ENCODE peak calls at places on chromosomes 6 and 20, in ten cellular contexts. X, E, R, N, T, D, L, S, A and F are unnamed samples.

GRCh38 chr6:17865243-17865642 is 122.2 kb downstream of the KIF13A start:
- DNase-seq in X (no peak), E (no peak), R (no peak), N (no peak), T (no peak), D (peak), L (peak), S (no peak), A (no peak), F (peak)

GRCh38 chr20:438581-439469 is 23.5 kb downstream of the TBC1D20 start:
- DNase-seq in X (no peak), E (peak), R (no peak), N (no peak), T (no peak), D (no peak), L (no peak), S (no peak), A (peak), F (no peak)

GRCh38 chr6:106510090-106510970 is 119.0 kb downstream of the RTN4IP1 start:
- DNase-seq in X (peak), E (peak), R (peak), N (peak), T (no peak), D (peak), L (peak), S (peak), A (peak), F (no peak)

GRCh38 chr20:58592076-58592695 is 58.9 kb upstream of the STX16 start:
- DNase-seq in X (no peak), E (no peak), R (no peak), N (no peak), T (no peak), D (no peak), L (no peak), S (no peak), A (no peak), F (no peak)

GRCh38 chr6:31651602-31652191 is 764 bp downstream of the BAG6 start:
- DNase-seq in X (no peak), E (no peak), R (no peak), N (peak), T (no peak), D (peak), L (peak), S (peak), A (no peak), F (no peak)

GRCh38 chr6:146908786-146909185 is 295.4 kb upstream of the STXBP5 start:
- DNase-seq in X (no peak), E (no peak), R (no peak), N (no peak), T (no peak), D (no peak), L (no peak), S (no peak), A (no peak), F (no peak)

GRCh38 chr20:19756756-19757486 is 1.1 kb upstream of the RIN2 start:
- DNase-seq in X (no peak), E (no peak), R (peak), N (no peak), T (no peak), D (peak), L (peak), S (peak), A (no peak), F (no peak)

GRCh38 chr6:105894556-105894955 is 191.6 kb upstream of the PRDM1 start:
- DNase-seq in X (no peak), E (no peak), R (no peak), N (no peak), T (no peak), D (no peak), L (no peak), S (no peak), A (no peak), F (no peak)

GRCh38 chr6:156971153-156971882 is 194.1 kb downstream of the ARID1B start:
- DNase-seq in X (no peak), E (no peak), R (no peak), N (no peak), T (no peak), D (no peak), L (no peak), S (no peak), A (no peak), F (no peak)

GRCh38 chr6:38876470-38876869 is 161.4 kb downstream of the DNAH8 start:
- DNase-seq in X (no peak), E (no peak), R (no peak), N (no peak), T (peak), D (no peak), L (no peak), S (no peak), A (peak), F (peak)

GRCh38 chr6:41547799-41548097 is 1.6 kb downstream of the FOXP4 start:
- DNase-seq in X (no peak), E (no peak), R (no peak), N (no peak), T (no peak), D (no peak), L (no peak), S (no peak), A (no peak), F (no peak)

GRCh38 chr20:1338801-1339200 is 9.9 kb upstream of the SDCBP2 start:
- DNase-seq in X (no peak), E (no peak), R (no peak), N (no peak), T (no peak), D (no peak), L (no peak), S (no peak), A (no peak), F (no peak)

GRCh38 chr6:44631968-44632367 is 244.5 kb downstream of the CDC5L start:
- DNase-seq in X (no peak), E (no peak), R (no peak), N (no peak), T (no peak), D (no peak), L (no peak), S (no peak), A (no peak), F (no peak)

GRCh38 chr6:155023717-155024116 is 28.6 kb downstream of the TIAM2 start:
- DNase-seq in X (no peak), E (no peak), R (no peak), N (no peak), T (no peak), D (no peak), L (no peak), S (no peak), A (no peak), F (no peak)

GRCh38 chr6:65776332-65776731 is 69.3 kb upstream of the EYS start:
- DNase-seq in X (no peak), E (no peak), R (no peak), N (no peak), T (no peak), D (peak), L (no peak), S (no peak), A (no peak), F (no peak)

GRCh38 chr20:22805970-22806369 is 221.6 kb upstream of the FOXA2 start:
- DNase-seq in X (no peak), E (no peak), R (no peak), N (no peak), T (no peak), D (no peak), L (no peak), S (no peak), A (no peak), F (no peak)

GRCh38 chr6:140846518-140847277 is 1286.0 kb upstream of the GJE1 start:
- DNase-seq in X (no peak), E (no peak), R (no peak), N (no peak), T (no peak), D (no peak), L (no peak), S (no peak), A (no peak), F (no peak)

GRCh38 chr6:169038691-169039090 is 215.0 kb downstream of the THBS2 start:
- DNase-seq in X (no peak), E (no peak), R (no peak), N (no peak), T (no peak), D (no peak), L (no peak), S (no peak), A (no peak), F (no peak)

GRCh38 chr20:5539656-5540055 is 210.5 kb upstream of the SHLD1 start:
- DNase-seq in X (no peak), E (no peak), R (no peak), N (no peak), T (no peak), D (no peak), L (no peak), S (no peak), A (no peak), F (no peak)

GRCh38 chr20:41394081-41394480 is 27.5 kb upstream of the EMILIN3 start:
- DNase-seq in X (no peak), E (no peak), R (no peak), N (no peak), T (no peak), D (no peak), L (no peak), S (no peak), A (no peak), F (no peak)

GRCh38 chr6:31532644-31533454 is 4.1 kb downstream of the MCCD1 start:
- DNase-seq in X (no peak), E (no peak), R (no peak), N (no peak), T (no peak), D (no peak), L (no peak), S (no peak), A (no peak), F (no peak)

GRCh38 chr6:106125925-106126435 is 39.8 kb downstream of the PRDM1 start:
- DNase-seq in X (no peak), E (no peak), R (no peak), N (no peak), T (no peak), D (no peak), L (no peak), S (no peak), A (peak), F (no peak)

GRCh38 chr20:58229198-58229802 is 847 bp upstream of the ANKRD60 start:
- DNase-seq in X (no peak), E (no peak), R (no peak), N (no peak), T (no peak), D (peak), L (no peak), S (peak), A (peak), F (no peak)

GRCh38 chr6:136016228-136017225 is 165.0 kb downstream of the PDE7B start:
- DNase-seq in X (no peak), E (no peak), R (no peak), N (no peak), T (no peak), D (no peak), L (no peak), S (no peak), A (no peak), F (no peak)

GRCh38 chr6:16819752-16820151 is 58.5 kb upstream of the ATXN1 start:
- DNase-seq in X (no peak), E (no peak), R (no peak), N (no peak), T (no peak), D (no peak), L (no peak), S (no peak), A (no peak), F (no peak)

GRCh38 chr6:80550271-80550670 is 443.8 kb downstream of the BCKDHB start:
- DNase-seq in X (no peak), E (no peak), R (no peak), N (no peak), T (no peak), D (no peak), L (no peak), S (no peak), A (no peak), F (no peak)

GRCh38 chr20:21360686-21361085 is 36.6 kb downstream of the NKX2-4 start:
- DNase-seq in X (no peak), E (no peak), R (no peak), N (no peak), T (no peak), D (no peak), L (no peak), S (no peak), A (no peak), F (no peak)

GRCh38 chr20:19992996-19993908 is 23.9 kb upstream of the NAA20 start:
- DNase-seq in X (no peak), E (no peak), R (peak), N (no peak), T (no peak), D (no peak), L (no peak), S (no peak), A (no peak), F (peak)

GRCh38 chr6:105346052-105346451 is 56.8 kb downstream of the PREP start:
- DNase-seq in X (no peak), E (no peak), R (no peak), N (no peak), T (no peak), D (no peak), L (no peak), S (no peak), A (no peak), F (no peak)

GRCh38 chr6:53309897-53310291 is 38.9 kb downstream of the ELOVL5 start:
- DNase-seq in X (no peak), E (no peak), R (no peak), N (no peak), T (no peak), D (no peak), L (peak), S (no peak), A (no peak), F (no peak)

GRCh38 chr6:22041797-22042489 is 254.9 kb downstream of the PRL start:
- DNase-seq in X (no peak), E (no peak), R (no peak), N (no peak), T (no peak), D (no peak), L (no peak), S (no peak), A (no peak), F (no peak)